ENCODE peak calls at places on chromosomes 7 and 10, in four cellular contexts. Y is body of pancreas, L is upper lobe of left lung, J is AG09309. S is an unnamed sample.

GRCh38 chr10:43409385-43410109 is 561 bp upstream of the HNRNPF start:
- DNase-seq in L (peak), Y (peak), J (no peak), S (peak)

GRCh38 chr10:69644658-69645295 is 14.7 kb downstream of the FAM241B start:
- DNase-seq in J (no peak), Y (peak), L (peak), S (peak)

GRCh38 chr7:135920478-135920877 is 56.7 kb downstream of the MTPN start:
- DNase-seq in L (no peak), J (no peak), Y (no peak), S (no peak)

GRCh38 chr7:27808626-27809025 is 68.7 kb downstream of the TAX1BP1 start:
- DNase-seq in L (no peak), J (peak), Y (no peak), S (no peak)

GRCh38 chr10:93072713-93073538 is 767 bp upstream of the CYP26A1 start:
- DNase-seq in J (no peak), L (no peak), Y (no peak), S (no peak)

GRCh38 chr10:124308811-124309210 is 109.9 kb downstream of the OAT start:
- DNase-seq in L (no peak), J (no peak), Y (no peak), S (no peak)

GRCh38 chr7:16695621-16696237 is 49.7 kb downstream of the BZW2 start:
- DNase-seq in Y (peak), L (no peak), J (no peak), S (peak)

GRCh38 chr10:71093531-71093930 is 118.8 kb upstream of the UNC5B start:
- DNase-seq in J (no peak), Y (no peak), L (peak), S (peak)

GRCh38 chr10:45353176-45353575 is 20.8 kb upstream of the ALOX5 start:
- DNase-seq in J (no peak), L (no peak), Y (no peak), S (no peak)

GRCh38 chr10:59350558-59350957 is 11.8 kb downstream of the FAM13C start:
- DNase-seq in J (no peak), Y (no peak), L (no peak), S (no peak)

GRCh38 chr10:24428410-24428782 is 219.5 kb downstream of the KIAA1217 start:
- DNase-seq in Y (no peak), J (no peak), L (no peak), S (no peak)

GRCh38 chr7:130322615-130323014 is 22.0 kb upstream of the CPA5 start:
- DNase-seq in J (no peak), Y (no peak), L (no peak), S (no peak)

GRCh38 chr7:100966542-100967291 is 2.6 kb upstream of the MUC12 start:
- DNase-seq in Y (no peak), J (no peak), L (no peak), S (no peak)

GRCh38 chr10:6542999-6543430 is 37.1 kb downstream of the PRKCQ start:
- DNase-seq in J (no peak), Y (no peak), L (peak), S (no peak)

GRCh38 chr10:43623351-43623750 is 17.1 kb downstream of the ZNF485 start:
- DNase-seq in L (no peak), Y (no peak), J (no peak), S (no peak)

GRCh38 chr10:117217196-117217761 is 20.0 kb downstream of the KCNK18 start:
- DNase-seq in J (no peak), Y (peak), L (peak), S (no peak)

GRCh38 chr7:139976838-139977656 is 85.7 kb downstream of the PARP12 start:
- DNase-seq in Y (no peak), J (no peak), L (no peak), S (no peak)
- TF ChIP-seq CTCF in Y (no peak), J (no peak), L (no peak), S (no peak)

GRCh38 chr7:140989068-140989467 is 25.7 kb downstream of the MRPS33 start:
- DNase-seq in L (no peak), Y (no peak), J (no peak), S (no peak)

GRCh38 chr7:140982508-140982907 is 32.2 kb downstream of the MRPS33 start:
- DNase-seq in J (no peak), L (no peak), Y (no peak), S (no peak)

DNA sequence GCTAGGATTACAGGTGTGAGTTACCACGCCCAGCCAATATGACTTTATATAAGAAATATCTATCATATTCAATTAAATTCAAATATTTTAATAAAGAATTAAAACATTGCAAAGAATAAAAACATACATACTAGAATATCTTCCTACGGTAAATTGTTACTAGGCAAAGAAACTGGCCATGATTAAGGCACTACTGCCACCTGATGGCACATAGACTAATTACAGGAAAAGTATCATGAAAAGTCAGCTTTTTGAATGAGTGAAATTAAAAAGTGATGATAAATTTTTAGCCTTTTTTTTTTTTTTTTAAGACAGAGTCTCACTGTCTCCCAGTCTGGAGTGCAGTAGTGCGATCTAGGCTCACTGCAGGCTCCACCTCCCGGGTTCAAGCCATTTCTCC is 30.9 kb downstream of the MRPS33 start:
- DNase-seq in Y (no peak), L (no peak), J (no peak), S (no peak)
- TF ChIP-seq CTCF in Y (no peak), L (no peak), J (no peak), S (no peak)

GRCh38 chr7:102303669-102304422 is 17.2 kb downstream of the SH2B2 start:
- DNase-seq in Y (no peak), L (no peak), J (no peak), S (no peak)

GRCh38 chr7:102304668-102305067 is 18.0 kb downstream of the SH2B2 start:
- DNase-seq in L (no peak), J (no peak), Y (no peak), S (no peak)

GRCh38 chr7:102302025-102302424 is 15.4 kb downstream of the SH2B2 start:
- DNase-seq in J (no peak), L (no peak), Y (no peak), S (no peak)

GRCh38 chr7:102297487-102298218 is 11.0 kb downstream of the SH2B2 start:
- DNase-seq in L (no peak), J (no peak), Y (no peak), S (no peak)

DNA sequence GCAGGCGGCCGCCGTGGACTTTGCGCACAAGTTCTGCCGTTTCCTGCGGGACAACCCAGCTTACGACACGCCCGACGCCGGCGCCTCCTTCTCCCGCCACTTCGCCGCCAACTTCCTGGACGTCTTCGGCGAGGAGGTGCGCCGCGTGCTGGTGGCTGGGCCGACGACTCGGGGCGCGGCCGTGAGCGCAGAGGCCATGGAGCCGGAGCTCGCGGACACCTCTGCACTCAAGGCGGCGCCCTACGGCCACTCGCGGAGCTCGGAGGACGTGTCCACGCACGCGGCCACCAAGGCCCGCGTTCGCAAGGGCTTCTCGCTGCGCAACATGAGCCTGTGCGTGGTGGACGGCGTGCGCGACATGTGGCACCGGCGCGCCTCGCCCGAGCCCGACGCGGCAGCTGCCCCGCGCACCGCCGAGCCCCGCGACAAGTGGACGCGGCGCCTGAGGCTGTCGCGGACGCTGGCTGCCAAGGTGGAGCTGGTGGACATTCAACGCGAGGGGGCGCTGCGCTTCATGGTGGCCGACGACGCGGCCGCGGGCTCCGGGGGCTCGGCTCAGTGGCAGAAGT is 14.1 kb downstream of the SH2B2 start:
- DNase-seq in J (no peak), L (no peak), Y (no peak), S (no peak)
- TF ChIP-seq CTCF in J (no peak), L (peak), Y (no peak), S (no peak)

GRCh38 chr10:100019824-100020160 is 10.0 kb upstream of the DNMBP start:
- DNase-seq in Y (no peak), J (no peak), L (no peak), S (no peak)
- TF ChIP-seq CTCF in Y (no peak), J (peak), L (no peak), S (no peak)

S was measured in stomach.